ENCODE peak calls at places on chromosome 18, in five cellular contexts. P is A549, C is AG09319, K is GM10248, V is choroid plexus epithelial cell. Q is an unnamed sample.

GRCh38 chr18:5851998-5852397 is 43.3 kb downstream of the TMEM200C start:
- DNase-seq in P (no peak), C (no peak), K (no peak), V (peak; percentile 14), Q (no peak)

GRCh38 chr18:59909289-59910036 is 9.7 kb downstream of the PMAIP1 start:
- DNase-seq in P (no peak), C (no peak), K (no peak), V (peak; percentile 84), Q (peak; percentile 21)

GRCh38 chr18:44039826-44040225 is 640.9 kb upstream of the SETBP1 start:
- DNase-seq in P (no peak), C (no peak), K (no peak), V (peak; percentile 4), Q (no peak)

GRCh38 chr18:35827275-35827929 is 145.1 kb upstream of the RMP24 start:
- DNase-seq in P (no peak), C (no peak), K (no peak), V (no peak), Q (no peak)

GRCh38 chr18:7548721-7549120 is 18.4 kb upstream of the PTPRM start:
- DNase-seq in P (no peak), C (no peak), K (no peak), V (no peak), Q (no peak)

GRCh38 chr18:48541026-48541746 is 2.4 kb downstream of the CTIF start:
- DNase-seq in P (peak; percentile 44), C (peak; percentile 44), K (peak; percentile 66), V (peak; percentile 80), Q (peak; percentile 54)

GRCh38 chr18:13368080-13368813 is 149.7 kb downstream of the LDLRAD4 start:
- DNase-seq in P (no peak), C (no peak), K (no peak), V (no peak), Q (no peak)

GRCh38 chr18:7369006-7369405 is 138.1 kb downstream of the LRRC30 start:
- DNase-seq in P (no peak), C (no peak), K (no peak), V (no peak), Q (no peak)

GRCh38 chr18:46736136-46736535 is 20.7 kb downstream of the ST8SIA5 start:
- DNase-seq in P (no peak), C (no peak), K (no peak), V (no peak), Q (no peak)

DNA sequence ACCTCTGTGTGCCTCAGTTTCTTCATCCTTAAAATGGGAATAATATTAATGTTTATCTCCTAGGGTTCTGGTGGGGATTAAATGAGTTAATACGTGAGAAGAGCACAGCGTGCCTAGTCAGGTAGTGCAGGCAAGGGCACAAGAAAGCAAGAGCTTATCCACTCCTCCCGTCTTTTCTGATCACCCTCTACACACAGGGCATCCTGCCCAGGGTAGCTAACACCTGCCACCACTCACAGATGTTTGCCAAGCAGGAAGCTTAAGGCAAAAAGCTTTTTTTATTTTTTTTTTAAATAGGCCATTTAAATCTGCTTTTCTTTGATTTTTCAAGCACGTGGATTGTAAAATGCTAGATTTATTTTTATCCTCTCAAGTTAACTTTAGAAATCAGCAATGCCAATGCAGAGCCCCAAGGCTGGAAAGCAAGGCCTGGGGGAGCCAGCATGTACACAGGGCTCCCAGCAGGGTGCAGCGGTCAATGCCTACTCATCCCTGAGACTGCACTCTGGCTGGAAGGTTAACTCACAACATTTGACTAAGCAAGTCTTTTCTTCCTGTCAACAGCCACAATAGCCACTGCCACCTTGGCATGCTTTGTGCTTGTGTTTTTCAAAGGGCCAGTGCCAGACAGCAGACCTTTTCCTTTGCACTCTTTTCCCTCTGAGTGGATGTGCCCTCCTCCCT is 86.5 kb upstream of the ACAA2 start:
- DNase-seq in P (no peak), C (no peak), K (no peak), V (no peak), Q (no peak)
- TF ChIP-seq CTCF in P (no peak), C (no peak), K (no peak), V (peak; percentile 13), Q (no peak)

DNA sequence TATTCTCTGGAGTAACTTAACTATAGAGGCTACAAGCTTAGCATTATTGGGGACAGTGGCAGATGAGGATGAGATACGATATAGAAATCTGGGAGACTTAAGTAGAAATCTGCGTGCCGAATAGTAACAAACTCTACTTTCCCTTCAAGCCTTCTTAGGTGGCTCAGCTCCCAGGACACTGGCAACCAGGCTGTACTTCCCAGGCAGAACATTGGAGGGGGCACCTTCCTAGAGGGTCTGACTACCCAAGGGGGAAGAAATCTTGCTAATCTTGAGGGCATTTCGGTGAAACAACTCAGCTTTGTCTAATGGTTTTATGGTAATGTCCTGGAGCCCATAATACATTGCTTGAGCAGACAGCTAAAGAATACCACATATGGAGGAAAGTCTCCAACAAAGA is 126.2 kb upstream of the DTNA start:
- DNase-seq in P (no peak), C (no peak), K (no peak), V (no peak), Q (no peak)
- TF ChIP-seq CTCF in P (no peak), C (no peak), K (no peak), V (no peak), Q (no peak)

DNA sequence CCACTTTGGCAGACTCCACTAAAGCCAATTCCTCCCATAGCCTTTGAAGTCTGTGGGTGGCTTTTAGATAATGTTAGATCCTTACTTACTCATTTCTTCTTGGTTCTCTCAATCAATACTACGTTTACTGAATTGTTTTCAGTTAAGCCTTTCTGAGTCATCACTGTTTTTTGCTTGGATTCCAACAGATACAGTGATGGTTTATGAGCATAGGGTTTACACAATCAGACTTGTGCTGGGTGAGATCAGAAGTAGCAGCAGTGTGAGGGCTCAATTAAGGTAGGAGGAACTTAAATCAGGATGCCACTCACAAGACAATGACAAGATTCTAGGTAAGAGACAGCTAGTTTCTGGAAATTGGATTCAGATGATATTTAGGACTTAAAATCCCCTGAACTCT is 297.7 kb upstream of the DOK6 start:
- DNase-seq in P (no peak), C (no peak), K (no peak), V (peak; percentile 44), Q (no peak)
- TF ChIP-seq CTCF in P (no peak), C (no peak), K (no peak), V (no peak), Q (no peak)

GRCh38 chr18:25592804-25593360 is 240.9 kb upstream of the ZNF521 start:
- DNase-seq in P (no peak), C (no peak), K (no peak), V (no peak), Q (no peak)
- TF ChIP-seq CTCF in P (no peak), C (no peak), K (no peak), V (no peak), Q (no peak)

DNA sequence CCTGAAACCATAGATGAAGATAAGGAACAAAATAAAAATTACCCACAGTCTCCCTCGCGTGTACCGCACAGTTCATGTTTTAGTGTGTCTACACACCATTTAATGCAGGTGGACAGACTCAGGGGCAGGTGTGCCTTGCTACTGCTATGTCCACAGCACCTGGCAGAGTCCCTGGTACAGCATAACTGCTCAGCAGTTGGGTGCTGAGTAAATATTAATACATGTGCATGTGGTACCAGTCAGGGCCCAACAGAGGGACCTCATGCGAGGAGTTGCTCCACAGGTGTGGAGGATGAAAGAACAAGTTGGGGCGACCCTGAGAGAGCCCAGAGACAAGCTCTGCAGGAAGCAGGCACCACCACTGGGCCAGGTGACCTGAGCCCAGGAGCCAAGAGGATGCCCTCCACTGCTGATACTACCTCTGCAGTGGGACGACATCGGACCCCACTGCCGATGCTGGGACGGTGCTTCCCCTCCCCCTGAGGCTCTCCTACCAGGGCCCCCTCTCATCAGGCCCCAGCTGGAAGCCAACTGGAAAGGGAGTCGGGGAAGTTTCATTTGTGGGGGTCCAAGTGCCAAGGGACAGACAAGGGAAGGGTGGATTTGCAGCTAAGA is 100.8 kb downstream of the NEDD4L start:
- DNase-seq in P (no peak), C (no peak), K (no peak), V (peak; percentile 5), Q (no peak)
- TF ChIP-seq CTCF in P (no peak), C (no peak), K (no peak), V (no peak), Q (no peak)